ENCODE peak calls at places on chromosomes 7 and 10, in five cellular contexts. X is HCT116, I is mesenchymal stem cell, K is H9, H is GM23248. O is an unnamed sample.

GRCh38 chr10:44477021-44477420 is 92.1 kb upstream of the CXCL12 start:
- DNase-seq in X (no peak), I (peak; percentile 9), K (no peak), H (peak; percentile 92), O (no peak)

GRCh38 chr7:91034459-91035368 is 229.5 kb upstream of the FZD1 start:
- DNase-seq in X (peak; percentile 28), I (peak; percentile 42), K (peak; percentile 53), H (peak; percentile 70), O (peak; percentile 65)

GRCh38 chr7:22348379-22348778 is 8.6 kb downstream of the RAPGEF5 start:
- DNase-seq in X (no peak), I (no peak), K (no peak), H (peak; percentile 36), O (peak; percentile 66)

GRCh38 chr10:46542567-46543323 is 13.7 kb downstream of the GPRIN2 start:
- DNase-seq in X (no peak), I (no peak), K (no peak), H (no peak), O (no peak)

GRCh38 chr7:30740417-30741181 is 11.3 kb upstream of the INMT start:
- DNase-seq in X (peak; percentile 23), I (peak; percentile 65), K (peak; percentile 82), H (peak; percentile 77), O (peak; percentile 80)

GRCh38 chr7:151806938-151807775 is 69.8 kb downstream of the PRKAG2 start:
- DNase-seq in X (no peak), I (no peak), K (no peak), H (no peak), O (no peak)

GRCh38 chr10:26628395-26628794 is 69.1 kb upstream of the PDSS1 start:
- DNase-seq in X (no peak), I (no peak), K (no peak), H (no peak), O (no peak)

GRCh38 chr10:86951184-86951761 is 6.1 kb downstream of the MMRN2 start:
- DNase-seq in X (no peak), I (no peak), K (no peak), H (no peak), O (no peak)

GRCh38 chr7:36762394-36762793 is 38.1 kb upstream of the AOAH start:
- DNase-seq in X (no peak), I (no peak), K (peak; percentile 36), H (no peak), O (no peak)

GRCh38 chr7:44541028-44541869 is at the start of gene NPC1L1:
- DNase-seq in X (no peak), I (no peak), K (peak; percentile 43), H (no peak), O (no peak)

GRCh38 chr7:123844712-123845219 is at the start of gene HYAL4:
- DNase-seq in X (no peak), I (no peak), K (no peak), H (no peak), O (no peak)

GRCh38 chr7:32436529-32436928 is 53.7 kb downstream of the LSM5 start:
- DNase-seq in X (no peak), I (no peak), K (no peak), H (no peak), O (no peak)

GRCh38 chr10:69413221-69413865 is 3.4 kb downstream of the TACR2 start:
- DNase-seq in X (peak; percentile 34), I (peak; percentile 81), K (peak; percentile 89), H (peak; percentile 90), O (peak; percentile 69)

GRCh38 chr10:11163990-11164805 is 146.5 kb downstream of the CELF2 start:
- DNase-seq in X (no peak), I (no peak), K (no peak), H (no peak), O (no peak)

GRCh38 chr10:75951026-75951589 is 519.7 kb downstream of the LRMDA start:
- DNase-seq in X (no peak), I (peak; percentile 86), K (no peak), H (no peak), O (no peak)

GRCh38 chr7:36749282-36749960 is 25.1 kb upstream of the AOAH start:
- DNase-seq in X (no peak), I (peak; percentile 20), K (no peak), H (no peak), O (no peak)

GRCh38 chr7:47671358-47671757 is 89.4 kb upstream of the TNS3 start:
- DNase-seq in X (no peak), I (no peak), K (no peak), H (no peak), O (no peak)

GRCh38 chr10:27223964-27224363 is 16.6 kb downstream of the ACBD5 start:
- DNase-seq in X (no peak), I (peak; percentile 40), K (peak; percentile 46), H (peak; percentile 62), O (peak; percentile 51)

GRCh38 chr7:31478018-31478417 is 35.9 kb upstream of the ITPRID1 start:
- DNase-seq in X (no peak), I (no peak), K (no peak), H (no peak), O (no peak)

GRCh38 chr7:73704640-73705550 is 14.6 kb downstream of the STX1A start:
- DNase-seq in X (no peak), I (no peak), K (no peak), H (no peak), O (peak; percentile 97)

GRCh38 chr10:31929986-31930675 is 1.5 kb upstream of the ARHGAP12 start:
- DNase-seq in X (no peak), I (no peak), K (no peak), H (peak; percentile 48), O (no peak)

GRCh38 chr7:45661302-45661995 is 87.3 kb downstream of the ADCY1 start:
- DNase-seq in X (no peak), I (no peak), K (peak; percentile 5), H (no peak), O (no peak)

GRCh38 chr7:47651355-47652317 is 69.7 kb upstream of the TNS3 start:
- DNase-seq in X (no peak), I (peak; percentile 99), K (no peak), H (peak; percentile 93), O (peak; percentile 90)

GRCh38 chr10:15562578-15562977 is 157.1 kb downstream of the ITGA8 start:
- DNase-seq in X (no peak), I (no peak), K (no peak), H (no peak), O (no peak)

GRCh38 chr10:34024708-34025425 is 690.4 kb upstream of the NRP1 start:
- DNase-seq in X (peak; percentile 29), I (no peak), K (peak; percentile 43), H (peak; percentile 11), O (peak; percentile 70)

GRCh38 chr10:28393956-28394568 is 91.2 kb upstream of the MPP7 start:
- DNase-seq in X (peak; percentile 69), I (peak; percentile 57), K (peak; percentile 78), H (peak; percentile 68), O (peak; percentile 66)

GRCh38 chr10:123241391-123242141 is 87.4 kb downstream of the BUB3 start:
- DNase-seq in X (no peak), I (no peak), K (no peak), H (no peak), O (no peak)

GRCh38 chr10:132727411-132727810 is 58.5 kb downstream of the NKX6-2 start:
- DNase-seq in X (no peak), I (no peak), K (no peak), H (no peak), O (no peak)

GRCh38 chr10:110076559-110077318 is 69.0 kb downstream of the ADD3 start:
- DNase-seq in X (peak; percentile 3), I (peak; percentile 88), K (no peak), H (peak; percentile 90), O (peak; percentile 65)

GRCh38 chr10:62056219-62056618 is 154.7 kb downstream of the ARID5B start:
- DNase-seq in X (no peak), I (peak; percentile 15), K (no peak), H (no peak), O (no peak)

GRCh38 chr7:111593343-111593742 is 31.1 kb upstream of the IMMP2L start:
- DNase-seq in X (no peak), I (no peak), K (no peak), H (no peak), O (no peak)

GRCh38 chr7:136180984-136181383 is 203.8 kb upstream of the MTPN start:
- DNase-seq in X (no peak), I (no peak), K (no peak), H (no peak), O (no peak)

GRCh38 chr7:131753620-131754222 is 197.3 kb upstream of the PODXL start:
- DNase-seq in X (peak; percentile 22), I (peak; percentile 0), K (peak; percentile 70), H (peak; percentile 13), O (peak; percentile 51)

GRCh38 chr7:15753834-15754600 is 67.5 kb upstream of the MEOX2 start:
- DNase-seq in X (no peak), I (no peak), K (no peak), H (peak; percentile 6), O (no peak)

GRCh38 chr10:46090258-46090812 is 44.3 kb upstream of the MSMB start:
- DNase-seq in X (no peak), I (no peak), K (no peak), H (no peak), O (no peak)

GRCh38 chr10:32958085-32958991 is at the start of gene ITGB1:
- DNase-seq in X (peak; percentile 83), I (peak; percentile 97), K (peak; percentile 97), H (peak; percentile 99), O (peak; percentile 100)

GRCh38 chr7:128236924-128237586 is 4.0 kb upstream of the LEP start:
- DNase-seq in X (no peak), I (peak; percentile 94), K (no peak), H (peak; percentile 92), O (peak; percentile 92)

GRCh38 chr7:32053204-32053603 is 17.0 kb downstream of the PDE1C start:
- DNase-seq in X (no peak), I (no peak), K (no peak), H (no peak), O (no peak)

GRCh38 chr10:89080660-89081059 is 90.1 kb downstream of the FAS start:
- DNase-seq in X (no peak), I (peak; percentile 43), K (no peak), H (peak; percentile 40), O (no peak)

GRCh38 chr7:94409561-94409960 is 14.9 kb downstream of the COL1A2 start:
- DNase-seq in X (no peak), I (no peak), K (no peak), H (peak; percentile 55), O (no peak)
- H3K4me2 ChIP-seq in X (no peak overlapping the region), I (no peak overlapping the region), K (no peak overlapping the region), H (peak overlapping the region; percentile 98), O (no peak overlapping the region)

GRCh38 chr7:143043391-143043790 is 8.8 kb upstream of the OR6V1 start:
- DNase-seq in X (no peak), I (no peak), K (no peak), H (peak; percentile 24), O (no peak)
- H3K9ac ChIP-seq in X (no peak overlapping the region), I (no peak overlapping the region), K (no peak overlapping the region), H (no peak overlapping the region), O (no peak overlapping the region)

GRCh38 chr7:1027285-1028043 is 16.9 kb upstream of the GPR146 start:
- DNase-seq in X (no peak), I (peak; percentile 56), K (peak; percentile 56), H (peak; percentile 51), O (peak; percentile 27)
- H2AFZ ChIP-seq in X (no peak overlapping the region), I (peak overlapping the region; percentile 20), K (no peak overlapping the region), H (no peak overlapping the region), O (peak overlapping the region; percentile 28)

DNA sequence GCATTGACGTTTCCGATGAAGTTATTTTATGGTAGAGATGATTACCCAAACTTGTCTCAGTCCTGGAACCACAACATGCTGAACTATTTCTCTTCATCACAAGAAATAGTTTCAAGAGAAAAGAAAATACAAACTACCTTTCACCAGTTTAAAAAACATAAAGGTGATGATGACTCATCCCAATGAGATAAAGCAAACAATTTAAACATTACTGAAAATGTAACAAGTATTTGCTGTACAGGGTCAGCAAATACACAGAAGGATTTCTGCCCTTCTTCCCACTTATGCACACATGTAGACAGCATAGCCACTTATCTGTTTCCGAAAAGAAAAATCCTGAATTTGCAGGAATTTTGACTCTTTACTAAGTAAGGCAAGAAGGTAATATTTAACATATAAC is 50.8 kb downstream of the RHOBTB1 start:
- DNase-seq in X (no peak), I (no peak), K (no peak), H (no peak), O (peak; percentile 65)
- H3K4me2 ChIP-seq in X (no peak overlapping the region), I (no peak overlapping the region), K (no peak overlapping the region), H (no peak overlapping the region), O (peak overlapping the region; percentile 22)

O was measured in PC-3.